ENCODE peak calls at places on chromosomes 11 and 22, in seven cellular contexts. Q is HFF-Myc, Y is mammary epithelial cell, E is ascending aorta, F is uterus, Z is AG04450, V is fibroblast of lung. T is an unnamed sample.

GRCh38 chr22:39246217-39246616 is 1.4 kb upstream of the PDGFB start:
- DNase-seq in Z (no peak), Y (no peak), E (no peak), Q (no peak), V (no peak), F (no peak), T (no peak)

GRCh38 chr22:33438273-33438672 is 380.1 kb upstream of the SYN3 start:
- DNase-seq in Y (peak), V (peak), Q (peak), Z (peak), E (no peak), F (peak), T (peak)

GRCh38 chr11:14904745-14905103 is 12.7 kb upstream of the CYP2R1 start:
- DNase-seq in E (peak), Y (no peak), Z (no peak), Q (peak), F (peak), V (peak), T (no peak)

GRCh38 chr22:33519140-33519973 is 400.9 kb downstream of the LARGE1 start:
- DNase-seq in Z (no peak), F (peak), V (peak), Y (peak), E (no peak), Q (peak), T (peak)

GRCh38 chr11:121595717-121596156 is 143.0 kb upstream of the SORL1-AS1 start:
- DNase-seq in V (peak), E (peak), F (peak), Q (peak), Y (peak), Z (peak), T (peak)

GRCh38 chr11:12235549-12235944 is 125.2 kb downstream of the MICAL2 start:
- DNase-seq in V (no peak), Z (no peak), F (no peak), Y (no peak), E (no peak), Q (no peak), T (no peak)

GRCh38 chr11:929405-929804 is 3.7 kb downstream of the AP2A2 start:
- DNase-seq in F (no peak), E (no peak), V (no peak), Z (no peak), Q (no peak), Y (no peak), T (no peak)

GRCh38 chr22:31631381-31631780 is 30.6 kb downstream of the PISD start:
- DNase-seq in E (no peak), F (no peak), Y (no peak), V (no peak), Q (no peak), Z (no peak), T (no peak)

GRCh38 chr22:48892571-48893287 is 934.9 kb downstream of the BRD1 start:
- DNase-seq in Z (no peak), E (no peak), Q (no peak), Y (no peak), F (no peak), V (no peak), T (no peak)

GRCh38 chr11:119701591-119702260 is 27.3 kb downstream of the NECTIN1 start:
- DNase-seq in Y (no peak), E (no peak), Q (no peak), V (no peak), Z (no peak), F (no peak), T (no peak)

GRCh38 chr11:103359221-103359620 is 250.0 kb downstream of the DYNC2H1 start:
- DNase-seq in Z (no peak), F (no peak), V (peak), E (no peak), Q (no peak), Y (no peak), T (no peak)

GRCh38 chr11:6353367-6353987 is 33.2 kb upstream of the CAVIN3 start:
- DNase-seq in E (peak), Z (no peak), F (peak), Y (peak), Q (no peak), V (peak), T (no peak)

GRCh38 chr22:42848941-42849340 is 8.1 kb downstream of the ARFGAP3 start:
- DNase-seq in Y (no peak), V (no peak), Q (no peak), E (no peak), F (no peak), Z (no peak), T (no peak)

GRCh38 chr11:1943576-1943975 is 3.6 kb upstream of the MRPL23 start:
- DNase-seq in Y (no peak), Q (no peak), V (no peak), E (peak), Z (no peak), F (peak), T (no peak)

GRCh38 chr22:37627091-37627490 is 12.4 kb upstream of the SH3BP1 start:
- DNase-seq in F (no peak), Q (no peak), E (no peak), V (no peak), Z (no peak), Y (no peak), T (no peak)

GRCh38 chr22:26779108-26779507 is 121.7 kb downstream of the MIAT start:
- DNase-seq in V (no peak), Z (no peak), Q (no peak), E (no peak), F (no peak), Y (no peak), T (no peak)

GRCh38 chr11:1936072-1936780 is 10.9 kb upstream of the MRPL23 start:
- DNase-seq in Y (no peak), E (peak), Z (no peak), F (no peak), V (no peak), Q (no peak), T (no peak)

GRCh38 chr22:26464312-26464711 is 19.3 kb downstream of the HPS4 start:
- DNase-seq in V (no peak), Z (no peak), E (no peak), F (no peak), Q (peak), Y (no peak), T (no peak)

GRCh38 chr22:43128116-43128515 is 15.1 kb downstream of the MCAT start:
- DNase-seq in E (no peak), V (no peak), F (no peak), Z (no peak), Y (no peak), Q (no peak), T (no peak)

GRCh38 chr11:131888230-131888826 is 517.9 kb downstream of the NTM start:
- DNase-seq in Y (peak), V (peak), Q (peak), Z (peak), E (no peak), F (no peak), T (peak)

GRCh38 chr11:61581931-61582330 is 1.1 kb upstream of the SYT7 start:
- DNase-seq in E (no peak), Z (no peak), F (no peak), Q (no peak), V (no peak), Y (no peak), T (no peak)
- H3K4me3 ChIP-seq in E (no peak), Z (no peak), F (no peak), Q (no peak), V (no peak), Y (no peak), T (no peak)

GRCh38 chr11:96050435-96051182 is 126.7 kb upstream of the MTMR2 start:
- DNase-seq in F (no peak), E (no peak), Q (no peak), V (peak), Y (no peak), Z (no peak), T (no peak)

GRCh38 chr11:96044747-96045146 is 120.8 kb upstream of the MTMR2 start:
- DNase-seq in Q (no peak), E (no peak), F (no peak), Y (no peak), Z (no peak), V (no peak), T (no peak)

GRCh38 chr11:96044311-96044710 is 120.4 kb upstream of the MTMR2 start:
- DNase-seq in Y (no peak), F (no peak), Q (no peak), E (no peak), Z (no peak), V (no peak), T (no peak)

GRCh38 chr11:96049426-96049825 is 125.5 kb upstream of the MTMR2 start:
- DNase-seq in Y (peak), Q (no peak), F (no peak), V (peak), E (no peak), Z (no peak), T (no peak)

DNA sequence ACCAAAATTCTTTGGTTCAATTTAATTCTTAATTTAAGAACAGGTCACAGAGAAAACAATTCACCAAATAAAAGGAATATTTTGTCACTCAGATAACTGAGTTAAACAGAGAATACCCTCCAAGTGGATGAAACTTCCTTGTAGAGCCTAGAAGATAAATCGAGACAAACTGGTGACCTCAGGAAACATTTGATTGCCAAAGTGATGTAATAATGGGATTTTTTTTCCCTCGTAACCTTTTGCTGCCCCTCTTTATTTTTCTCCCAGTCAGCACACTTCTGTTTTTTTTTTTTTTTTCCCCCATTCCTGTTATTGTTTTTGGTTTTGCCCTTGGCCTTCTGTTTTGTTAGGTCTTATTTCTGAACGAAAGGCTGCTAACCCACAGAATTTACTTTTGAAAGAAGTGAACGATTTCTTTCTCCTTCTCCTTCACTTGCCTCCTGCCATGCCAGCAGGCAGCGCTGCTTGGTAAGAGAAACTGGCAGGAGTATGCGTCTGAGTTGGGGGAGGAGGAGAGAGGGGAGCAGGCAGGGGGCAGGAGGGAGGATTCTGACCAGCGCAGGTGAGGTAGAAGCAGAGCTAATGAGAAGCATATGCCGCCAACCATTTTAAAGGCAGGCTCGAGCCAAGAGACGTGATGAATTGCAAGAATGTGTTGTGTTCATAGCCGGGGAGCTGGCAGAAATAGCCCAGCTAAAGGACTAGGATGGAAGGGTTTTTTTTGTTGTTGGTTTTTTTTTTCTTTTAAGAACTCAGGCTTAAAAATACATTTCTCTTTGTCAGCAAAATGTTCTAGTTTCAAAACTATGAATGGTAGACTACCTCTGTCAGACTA is 121.9 kb upstream of the MTMR2 start:
- DNase-seq in F (peak), E (peak), Y (no peak), Q (peak), Z (no peak), V (peak), T (peak)
- TF ChIP-seq CTCF in F (peak), E (peak), Y (peak), Q (peak), Z (peak), V (peak), T (peak)

GRCh38 chr11:66051371-66051765 is 796 bp upstream of the SF3B2 start:
- DNase-seq in V (no peak), Z (no peak), Y (no peak), E (no peak), Q (no peak), F (no peak), T (no peak)
- H3K4me3 ChIP-seq in V (peak), Z (peak), Y (peak), E (peak), Q (peak), F (peak), T (peak)

DNA sequence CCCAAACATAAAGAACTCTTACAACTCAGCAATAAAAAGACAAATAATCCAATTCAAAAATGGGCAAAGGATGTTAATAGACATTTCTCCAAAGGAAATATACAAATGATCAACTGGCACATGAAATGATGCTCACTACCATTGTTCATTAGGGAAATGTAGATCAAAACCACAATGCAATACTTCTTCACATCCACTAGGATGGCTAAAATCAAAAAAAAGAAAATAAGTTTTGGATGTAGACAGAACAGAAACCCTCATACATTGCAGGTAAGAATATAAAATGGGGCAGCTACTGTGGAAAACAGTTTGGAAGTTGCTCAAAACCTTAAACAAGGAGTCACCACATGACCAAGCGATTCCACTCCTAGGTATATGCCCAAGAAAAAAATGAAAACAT is 16.3 kb downstream of the SIK3 start:
- DNase-seq in E (no peak), V (no peak), Y (no peak), F (no peak), Z (no peak), Q (no peak), T (no peak)
- TF ChIP-seq CTCF in E (no peak), V (no peak), Y (no peak), F (no peak), Z (no peak), Q (no peak), T (no peak)

DNA sequence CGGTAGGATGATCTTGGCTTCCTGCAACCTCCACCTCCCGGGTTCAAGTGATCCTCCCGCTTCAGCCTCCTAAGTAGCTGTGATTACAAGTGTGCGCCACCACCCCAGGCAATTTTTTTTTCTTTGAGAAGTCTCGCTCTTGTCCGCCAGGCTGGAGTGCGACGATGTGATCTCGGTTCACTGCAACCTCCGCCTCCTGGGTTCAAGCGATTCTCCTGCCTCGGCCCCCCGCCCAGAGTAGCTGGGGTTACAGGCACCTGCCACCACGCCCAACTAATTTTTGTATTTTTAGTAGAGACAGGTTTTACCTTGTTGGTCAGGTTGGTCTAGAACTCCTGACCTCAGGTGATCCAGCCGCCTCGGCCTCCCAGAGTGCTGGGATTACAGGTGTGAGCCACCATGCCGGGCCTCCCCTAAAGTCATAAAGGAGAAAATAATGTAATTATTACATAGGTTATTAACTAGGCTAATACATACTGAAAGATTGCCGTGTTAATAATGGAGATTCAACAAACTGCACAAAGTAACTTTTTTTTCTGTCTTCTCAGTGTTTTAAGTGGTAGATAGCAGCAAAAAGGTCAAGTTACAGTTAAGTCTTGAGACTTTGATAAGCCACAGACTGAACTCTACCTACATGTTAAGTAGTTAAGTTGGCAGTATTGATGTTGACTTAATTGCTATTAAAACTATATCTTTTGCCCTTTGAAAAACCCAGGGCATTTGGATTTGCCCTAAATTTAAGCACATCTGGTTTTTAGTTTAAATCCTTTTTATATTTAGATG is 3.9 kb downstream of the CAPRIN1 start:
- DNase-seq in Q (no peak), Z (no peak), F (no peak), E (no peak), V (no peak), Y (no peak), T (no peak)
- H3K4me3 ChIP-seq in Q (peak), Z (no peak), F (no peak), E (no peak), V (peak), Y (no peak), T (no peak)

DNA sequence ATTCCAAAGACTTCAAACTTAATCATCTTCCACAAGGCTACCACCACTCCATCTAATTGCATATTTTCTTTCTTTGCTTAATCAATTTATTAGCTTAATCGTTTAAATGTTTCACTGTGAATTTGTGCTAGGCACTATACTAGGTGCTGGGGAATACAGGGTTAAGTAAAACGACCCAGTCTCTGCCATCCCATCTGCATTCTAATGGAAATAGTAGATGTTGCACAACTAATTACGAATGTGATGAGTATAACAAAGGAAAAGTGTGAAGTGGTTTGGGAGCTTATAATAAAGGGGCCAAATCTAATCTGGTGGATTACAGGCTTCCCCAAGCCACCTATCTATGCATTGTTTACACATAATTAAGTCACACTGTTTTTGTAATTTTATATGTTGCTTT is 147.1 kb downstream of the FAM181B start:
- DNase-seq in E (no peak), Q (no peak), Y (no peak), Z (no peak), V (no peak), F (no peak), T (no peak)
- TF ChIP-seq CTCF in E (no peak), Q (no peak), Y (no peak), Z (no peak), V (no peak), F (no peak), T (no peak)

GRCh38 chr11:128890216-128890542 is 977 bp upstream of the KCNJ5 start:
- DNase-seq in E (no peak), V (no peak), F (no peak), Y (no peak), Z (no peak), Q (no peak), T (no peak)
- H3K4me3 ChIP-seq in E (peak), V (no peak), F (peak), Y (peak), Z (peak), Q (peak), T (peak)

GRCh38 chr11:40421187-40421586 is 1038.3 kb downstream of the LRRC4C start:
- DNase-seq in Y (no peak), Z (no peak), V (no peak), F (no peak), E (no peak), Q (no peak), T (no peak)

DNA sequence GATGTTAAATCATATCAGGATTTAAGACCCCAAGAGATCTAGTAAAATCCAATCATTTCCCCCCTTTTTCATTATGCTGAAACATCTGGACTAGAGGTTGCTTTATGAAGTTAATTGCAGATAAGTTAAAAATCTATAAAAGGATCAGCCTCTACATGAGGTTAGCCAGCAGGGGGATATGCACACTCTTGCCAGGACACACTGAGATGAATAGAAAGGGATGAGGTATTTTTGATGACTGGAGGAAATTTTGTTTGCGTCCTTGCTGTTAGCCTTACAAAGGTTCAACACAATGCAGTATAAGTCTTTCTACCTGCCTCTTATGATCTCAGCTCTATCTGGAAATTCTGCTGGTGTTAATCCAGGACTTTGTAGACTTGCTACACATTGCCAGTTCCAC is 1034.3 kb downstream of the LRRC4C start:
- DNase-seq in F (no peak), Z (no peak), V (no peak), Q (no peak), Y (no peak), E (no peak), T (no peak)
- TF ChIP-seq CTCF in F (no peak), Z (no peak), V (no peak), Q (peak), Y (no peak), E (no peak), T (no peak)

DNA sequence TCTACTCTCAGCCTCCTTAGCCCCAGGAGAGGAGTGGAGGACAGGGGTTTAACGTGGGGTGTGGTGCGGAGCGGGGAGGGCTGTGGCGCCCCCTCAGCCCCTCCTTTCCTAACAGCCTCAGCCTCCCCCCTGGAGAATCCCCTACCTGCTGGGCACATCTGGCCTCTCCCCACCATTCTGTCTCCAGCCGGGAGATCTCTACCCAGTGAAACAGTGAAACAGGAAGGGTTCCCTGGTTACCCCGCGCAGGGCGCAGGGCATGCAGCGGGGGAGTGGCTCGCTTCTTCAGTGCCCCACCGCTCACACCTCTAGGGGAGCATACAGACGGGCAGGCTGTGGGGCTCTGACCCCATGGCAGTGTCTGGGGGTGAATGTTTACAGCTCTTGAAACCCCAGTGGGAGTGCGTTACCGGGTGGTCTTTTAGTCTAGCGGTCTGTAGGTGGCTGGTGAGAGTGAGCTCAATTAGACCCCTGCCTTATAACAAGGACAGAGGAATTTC is 54.7 kb upstream of the CCDC188 start:
- DNase-seq in Y (no peak), Q (no peak), V (no peak), E (no peak), Z (no peak), F (no peak), T (no peak)
- H3K4me3 ChIP-seq in Y (no peak), Q (no peak), V (no peak), E (no peak), Z (no peak), F (no peak), T (no peak)

T was measured in AG04449.